ENCODE peak calls at places on chromosomes 12 and 14, in five cellular contexts. M is fibroblast of mammary gland, P is choroid plexus epithelial cell, Y is fibroblast of villous mesenchyme, U is GM12878. D is an unnamed sample.

GRCh38 chr12:129073157-129073915 is 220.1 kb downstream of the GLT1D1 start:
- DNase-seq in M (no peak), P (no peak), Y (no peak), U (no peak), D (no peak)

GRCh38 chr14:45028107-45028626 is 55.7 kb upstream of the PRPF39 start:
- DNase-seq in M (no peak), P (no peak), Y (no peak), U (no peak), D (no peak)

GRCh38 chr14:51879170-51879569 is 18.8 kb downstream of the GNG2 start:
- DNase-seq in M (no peak), P (no peak), Y (no peak), U (no peak), D (no peak)

GRCh38 chr12:52074006-52074405 is 4.2 kb downstream of the ATG101 start:
- DNase-seq in M (peak), P (peak), Y (peak), U (peak), D (peak)

GRCh38 chr12:34288963-34289345 is 266.7 kb downstream of the ALG10 start:
- DNase-seq in M (no peak), P (no peak), Y (no peak), U (no peak), D (no peak)

GRCh38 chr14:37369446-37369845 is 171.7 kb downstream of the MIPOL1 start:
- DNase-seq in M (no peak), P (no peak), Y (no peak), U (no peak), D (no peak)

GRCh38 chr12:13339538-13339937 is 143.0 kb downstream of the EMP1 start:
- DNase-seq in M (peak), P (no peak), Y (peak), U (no peak), D (peak)

GRCh38 chr12:3313066-3313465 is 177.9 kb upstream of the PRMT8 start:
- DNase-seq in M (peak), P (peak), Y (peak), U (no peak), D (peak)

GRCh38 chr12:68908076-68908475 is 24.9 kb downstream of the CPM start:
- DNase-seq in M (no peak), P (no peak), Y (no peak), U (no peak), D (no peak)

GRCh38 chr14:102777711-102778615 is 714 bp downstream of the TRAF3 start:
- DNase-seq in M (peak), P (peak), Y (peak), U (no peak), D (peak)

GRCh38 chr14:38931969-38932652 is 170.9 kb downstream of the SEC23A start:
- DNase-seq in M (no peak), P (no peak), Y (no peak), U (no peak), D (no peak)
- H3K4me3 ChIP-seq in M (no peak), P (no peak), Y (no peak), U (no peak), D (no peak)

DNA sequence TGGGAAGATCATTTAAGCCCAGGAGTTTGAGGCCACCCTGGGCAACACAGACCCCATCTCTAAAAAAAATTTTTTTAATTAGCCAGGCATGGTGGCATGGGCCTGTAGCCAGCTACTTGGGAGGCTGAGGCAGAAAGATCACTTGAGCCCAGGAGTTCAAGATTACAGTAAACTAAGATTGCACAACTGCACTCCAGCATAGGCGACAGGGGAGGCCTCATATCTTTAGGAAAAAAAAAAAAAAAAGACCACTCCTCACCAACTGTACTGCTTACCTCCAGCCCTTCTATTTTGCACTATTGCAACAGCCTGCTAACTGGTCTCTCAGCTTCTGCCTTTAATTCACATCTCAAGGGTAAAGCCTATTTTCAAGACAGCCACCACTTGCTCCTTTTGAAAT is 106.1 kb downstream of the RPS29 start:
- DNase-seq in M (no peak), P (no peak), Y (no peak), U (no peak), D (no peak)
- TF ChIP-seq CTCF in M (no peak), P (no peak), Y (no peak), U (no peak), D (no peak)

GRCh38 chr14:105066285-105067071 is 1.2 kb upstream of the GPR132 start:
- DNase-seq in M (no peak), P (no peak), Y (no peak), U (no peak), D (no peak)
- H3K4me3 ChIP-seq in M (no peak), P (no peak), Y (no peak), U (peak), D (no peak)

GRCh38 chr12:108854055-108854452 is 3.3 kb downstream of the SSH1 start:
- DNase-seq in M (peak), P (peak), Y (peak), U (peak), D (peak)
- TF ChIP-seq CTCF in M (peak), P (peak), Y (peak), U (peak), D (peak)

GRCh38 chr14:96143906-96144305 is 60.7 kb upstream of the BDKRB2 start:
- DNase-seq in M (no peak), P (no peak), Y (peak), U (no peak), D (no peak)

GRCh38 chr14:96148631-96149030 is 56.0 kb upstream of the BDKRB2 start:
- DNase-seq in M (no peak), P (no peak), Y (no peak), U (no peak), D (no peak)

GRCh38 chr14:96149131-96149530 is 55.5 kb upstream of the BDKRB2 start:
- DNase-seq in M (peak), P (no peak), Y (no peak), U (no peak), D (no peak)

GRCh38 chr14:96146131-96146771 is 58.4 kb upstream of the BDKRB2 start:
- DNase-seq in M (peak), P (peak), Y (peak), U (no peak), D (peak)

DNA sequence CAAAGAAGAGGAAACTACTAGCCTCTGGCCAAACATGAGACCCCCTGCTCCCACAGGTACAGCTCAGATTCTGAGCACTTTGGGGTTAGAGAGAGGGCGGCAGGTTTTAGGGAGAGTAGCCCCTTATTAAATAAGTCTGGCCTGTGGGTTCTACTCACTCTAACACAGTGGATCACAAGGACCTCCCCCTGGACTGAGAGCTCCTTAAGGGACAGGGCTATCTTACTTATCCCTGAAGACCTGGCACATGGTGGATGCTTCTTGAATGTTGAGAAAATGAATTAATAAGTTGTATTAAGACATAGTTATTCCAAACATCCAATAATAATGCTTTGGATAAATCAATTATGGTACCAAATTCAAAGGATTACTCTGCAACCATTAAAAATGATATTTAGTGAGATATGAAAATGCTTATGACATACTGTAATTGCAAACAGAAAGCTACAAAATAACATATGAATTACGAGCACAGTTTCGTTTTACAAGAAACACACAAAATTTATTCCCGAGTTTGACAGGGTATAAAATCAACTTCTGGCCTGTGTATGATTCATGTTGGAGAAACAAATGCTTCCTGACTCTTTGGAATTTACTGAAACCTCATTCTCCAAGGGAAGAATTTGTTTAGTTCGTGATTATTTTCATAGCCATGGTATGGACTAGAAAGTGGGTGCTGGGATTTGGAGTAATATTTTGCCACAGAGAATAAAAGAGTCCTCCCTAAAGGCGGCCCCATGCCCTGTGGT is 59.3 kb upstream of the BDKRB2 start:
- DNase-seq in M (peak), P (peak), Y (peak), U (no peak), D (peak)
- H3K4me3 ChIP-seq in M (no peak), P (no peak), Y (no peak), U (no peak), D (peak)

D was measured in fibroblast of the aortic adventitia.